ENCODE peak calls at places on chromosomes 11 and 22, in eight cellular contexts. G is C1 segment of cervical spinal cord, S is kidney epithelial cell, R is HT1080, E is NCI-H460, A is head of caudate nucleus, K is epithelial cell of esophagus, V is progenitor cell of endocrine pancreas. H is an unnamed sample.

GRCh38 chr11:110000045-110000502 is 93.1 kb upstream of the ZC3H12C start:
- DNase-seq in G (no peak), S (peak; percentile 79), R (peak; percentile 90), E (peak; percentile 87), A (no peak), K (peak; percentile 65), V (no peak), H (peak; percentile 23)

GRCh38 chr22:30308518-30309230 is 18.1 kb downstream of the TBC1D10A start:
- DNase-seq in G (no peak), S (no peak), R (no peak), E (no peak), A (no peak), K (peak; percentile 78), V (no peak), H (no peak)

GRCh38 chr11:8717876-8718753 is 35.5 kb downstream of the RPL27A start:
- DNase-seq in G (no peak), S (peak; percentile 64), R (peak; percentile 90), E (no peak), A (no peak), K (peak; percentile 78), V (no peak), H (no peak)

GRCh38 chr11:77038825-77039326 is 4.7 kb downstream of the B3GNT6 start:
- DNase-seq in G (no peak), S (no peak), R (no peak), E (no peak), A (no peak), K (no peak), V (no peak), H (no peak)

GRCh38 chr11:47406896-47407745 is 1.3 kb upstream of the SLC39A13 start:
- DNase-seq in G (no peak), S (no peak), R (no peak), E (no peak), A (no peak), K (peak; percentile 54), V (no peak), H (no peak)

GRCh38 chr22:36026741-36027140 is 1.9 kb downstream of the RBFOX2 start:
- DNase-seq in G (no peak), S (no peak), R (peak; percentile 41), E (no peak), A (no peak), K (no peak), V (no peak), H (no peak)

GRCh38 chr22:50656122-50657070 is 16.2 kb upstream of the SHANK3 start:
- DNase-seq in G (no peak), S (peak; percentile 43), R (peak; percentile 81), E (no peak), A (no peak), K (peak; percentile 43), V (no peak), H (no peak)

GRCh38 chr22:19065929-19066328 is 56.3 kb downstream of the DGCR2 start:
- DNase-seq in G (no peak), S (no peak), R (no peak), E (no peak), A (no peak), K (no peak), V (no peak), H (no peak)

GRCh38 chr22:48785792-48786678 is 1041.6 kb downstream of the BRD1 start:
- DNase-seq in G (no peak), S (no peak), R (no peak), E (no peak), A (no peak), K (no peak), V (no peak), H (no peak)

GRCh38 chr11:85955531-85955930 is 100.3 kb downstream of the CCDC83 start:
- DNase-seq in G (no peak), S (peak; percentile 25), R (peak; percentile 11), E (no peak), A (no peak), K (no peak), V (no peak), H (no peak)